ENCODE peak calls at places on chromosomes 13 and 19, in eight cellular contexts. Y is GM23338, E is K562, B is astrocyte, W is endothelial cell of umbilical vein, O is trophoblast cell, D is GM23248, R is hepatocyte. N is an unnamed sample. For H3K36me3, the result is how much of the 10 kb centered on the place peaks cover.

GRCh38 chr19:6362351-6362801 is 1.0 kb downstream of the CLPP start:
- DNase-seq in Y (no peak), E (no peak), B (no peak), W (no peak), O (no peak), D (peak), R (no peak), N (no peak)

GRCh38 chr13:55572408-55572807 is 1568.3 kb upstream of the PRR20A start:
- DNase-seq in Y (no peak), E (no peak), B (no peak), W (no peak), O (no peak), D (no peak), R (no peak), N (no peak)

GRCh38 chr19:51097166-51097736 is 11.0 kb downstream of the CTU1 start:
- DNase-seq in Y (peak), E (peak), B (peak), W (peak), O (no peak), D (peak), R (peak), N (peak)

GRCh38 chr13:51676739-51677138 is 92.5 kb downstream of the WDFY2 start:
- DNase-seq in Y (no peak), E (no peak), B (no peak), W (no peak), O (no peak), D (no peak), R (no peak), N (no peak)

GRCh38 chr19:23384166-23384565 is 11.1 kb downstream of the ZNF91 start:
- DNase-seq in Y (no peak), E (no peak), B (no peak), W (no peak), O (no peak), D (no peak), R (no peak), N (no peak)

GRCh38 chr19:27679905-27680304 is 1533.0 kb downstream of the UQCRFS1 start:
- DNase-seq in Y (no peak), E (no peak), B (no peak), W (no peak), O (no peak), D (no peak), R (no peak), N (no peak)

GRCh38 chr19:38061294-38061693 is 154.3 kb downstream of the SIPA1L3 start:
- DNase-seq in Y (no peak), E (no peak), B (peak), W (no peak), O (peak), D (peak), R (no peak), N (peak)

GRCh38 chr19:38696733-38697055 is 47.6 kb downstream of the CAPN12 start:
- DNase-seq in Y (no peak), E (no peak), B (no peak), W (no peak), O (no peak), D (no peak), R (no peak), N (no peak)

GRCh38 chr13:27636624-27637288 is 15.1 kb downstream of the POLR1D start:
- DNase-seq in Y (no peak), E (no peak), B (peak), W (peak), O (no peak), D (no peak), R (no peak), N (no peak)

GRCh38 chr13:105083986-105084385 is 1451.5 kb downstream of the EFNB2 start:
- DNase-seq in Y (no peak), E (no peak), B (no peak), W (no peak), O (no peak), D (no peak), R (no peak), N (no peak)

GRCh38 chr19:30649934-30650614 is 277.9 kb downstream of the ZNF536 start:
- DNase-seq in Y (peak), E (peak), B (peak), W (peak), O (peak), D (peak), R (peak), N (peak)

GRCh38 chr13:114296902-114297301 is 15.5 kb downstream of the UPF3A start:
- DNase-seq in Y (no peak), E (no peak), B (no peak), W (no peak), O (no peak), D (no peak), R (no peak), N (no peak)

GRCh38 chr19:34428549-34429285 is 536 bp downstream of the UBA2 start:
- DNase-seq in Y (peak), E (peak), B (peak), W (peak), O (peak), D (peak), R (peak), N (peak)

GRCh38 chr19:16698914-16699313 is 20.7 kb upstream of the NWD1 start:
- DNase-seq in Y (no peak), E (no peak), B (no peak), W (no peak), O (no peak), D (no peak), R (no peak), N (no peak)

GRCh38 chr19:40612831-40613668 is 11.9 kb downstream of the LTBP4 start:
- DNase-seq in Y (peak), E (peak), B (no peak), W (no peak), O (no peak), D (peak), R (peak), N (no peak)

GRCh38 chr13:92187378-92187989 is 789.1 kb downstream of the GPC5 start:
- DNase-seq in Y (peak), E (peak), B (peak), W (peak), O (no peak), D (peak), R (peak), N (peak)

GRCh38 chr13:48161530-48162179 is 66.8 kb upstream of the MED4 start:
- DNase-seq in Y (no peak), E (peak), B (no peak), W (peak), O (peak), D (no peak), R (no peak), N (no peak)

GRCh38 chr13:113544071-113544891 is 40.3 kb upstream of the TFDP1 start:
- DNase-seq in Y (no peak), E (no peak), B (no peak), W (no peak), O (no peak), D (no peak), R (peak), N (no peak)

GRCh38 chr13:99176309-99177276 is 24.1 kb upstream of the UBAC2 start:
- DNase-seq in Y (peak), E (peak), B (no peak), W (peak), O (peak), D (peak), R (peak), N (peak)

GRCh38 chr13:112343591-112343990 is 32.6 kb upstream of the SPACA7 start:
- DNase-seq in Y (no peak), E (no peak), B (no peak), W (no peak), O (no peak), D (no peak), R (no peak), N (no peak)

GRCh38 chr13:63184693-63185092 is 1769.0 kb upstream of the PCDH20 start:
- DNase-seq in Y (peak), E (no peak), B (peak), W (no peak), O (peak), D (peak), R (no peak), N (peak)

GRCh38 chr19:55492362-55492944 is 4.2 kb downstream of the SSC5D start:
- DNase-seq in Y (no peak), E (no peak), B (no peak), W (no peak), O (no peak), D (no peak), R (no peak), N (no peak)

GRCh38 chr13:91399189-91400093 is 1.0 kb downstream of the GPC5 start:
- DNase-seq in Y (peak), E (no peak), B (no peak), W (no peak), O (no peak), D (no peak), R (peak), N (no peak)

GRCh38 chr19:17357724-17358123 is 19.4 kb downstream of the PLVAP start:
- DNase-seq in Y (no peak), E (peak), B (no peak), W (no peak), O (no peak), D (no peak), R (no peak), N (no peak)

GRCh38 chr19:5345895-5346386 is 5.3 kb upstream of the PTPRS start:
- DNase-seq in Y (no peak), E (no peak), B (peak), W (peak), O (peak), D (peak), R (no peak), N (peak)

GRCh38 chr13:24307211-24308067 is 1.9 kb upstream of the C1QTNF9 start:
- DNase-seq in Y (no peak), E (no peak), B (no peak), W (no peak), O (no peak), D (no peak), R (no peak), N (peak)

GRCh38 chr19:28009696-28010095 is 1203.3 kb downstream of the UQCRFS1 start:
- DNase-seq in Y (no peak), E (no peak), B (peak), W (no peak), O (no peak), D (peak), R (no peak), N (no peak)

GRCh38 chr19:34228347-34228746 is 26.0 kb upstream of the GARRE1 start:
- DNase-seq in Y (no peak), E (no peak), B (peak), W (no peak), O (no peak), D (peak), R (no peak), N (peak)

GRCh38 chr19:18775586-18776287 is 15.4 kb downstream of the COMP start:
- DNase-seq in Y (no peak), E (no peak), B (peak), W (no peak), O (no peak), D (peak), R (no peak), N (peak)

GRCh38 chr19:43723588-43723987 is 7.7 kb downstream of the IRGC start:
- DNase-seq in Y (peak), E (no peak), B (no peak), W (no peak), O (no peak), D (peak), R (no peak), N (peak)

GRCh38 chr19:45952691-45953505 is 20.8 kb downstream of the NOVA2 start:
- DNase-seq in Y (peak), E (peak), B (peak), W (no peak), O (peak), D (peak), R (peak), N (peak)

GRCh38 chr13:94712812-94713555 is 639 bp upstream of the SOX21 start:
- DNase-seq in Y (peak), E (no peak), B (peak), W (peak), O (no peak), D (peak), R (peak), N (peak)

GRCh38 chr19:44745386-44745831 is 3.1 kb upstream of the BCL3 start:
- DNase-seq in Y (peak), E (no peak), B (peak), W (no peak), O (peak), D (peak), R (peak), N (peak)

GRCh38 chr13:60591348-60591747 is 194.3 kb downstream of the TDRD3 start:
- DNase-seq in Y (no peak), E (no peak), B (peak), W (no peak), O (no peak), D (peak), R (no peak), N (peak)

GRCh38 chr13:34207334-34207733 is 389.4 kb downstream of the RFC3 start:
- DNase-seq in Y (no peak), E (no peak), B (peak), W (peak), O (no peak), D (peak), R (peak), N (peak)

GRCh38 chr13:51432576-51432975 is 20.3 kb downstream of the INTS6 start:
- DNase-seq in Y (peak), E (no peak), B (no peak), W (no peak), O (no peak), D (no peak), R (no peak), N (no peak)

GRCh38 chr13:68304287-68304893 is 1074.3 kb upstream of the PCDH9 start:
- DNase-seq in Y (peak), E (peak), B (peak), W (peak), O (no peak), D (peak), R (peak), N (peak)

GRCh38 chr13:100139822-100140221 is 50.9 kb downstream of the PCCA start:
- DNase-seq in Y (no peak), E (no peak), B (peak), W (no peak), O (no peak), D (no peak), R (no peak), N (no peak)

GRCh38 chr13:81116461-81117282 is 775.7 kb upstream of the SPRY2 start:
- DNase-seq in Y (no peak), E (no peak), B (no peak), W (no peak), O (no peak), D (no peak), R (no peak), N (no peak)

GRCh38 chr19:2170987-2171348 is 7.2 kb downstream of the DOT1L start:
- DNase-seq in Y (no peak), E (no peak), B (no peak), W (no peak), O (no peak), D (no peak), R (no peak), N (no peak)
- H3K4me3 ChIP-seq in Y (no peak), E (no peak), B (no peak), W (no peak), O (no peak), D (no peak), R (no peak), N (no peak)

DNA sequence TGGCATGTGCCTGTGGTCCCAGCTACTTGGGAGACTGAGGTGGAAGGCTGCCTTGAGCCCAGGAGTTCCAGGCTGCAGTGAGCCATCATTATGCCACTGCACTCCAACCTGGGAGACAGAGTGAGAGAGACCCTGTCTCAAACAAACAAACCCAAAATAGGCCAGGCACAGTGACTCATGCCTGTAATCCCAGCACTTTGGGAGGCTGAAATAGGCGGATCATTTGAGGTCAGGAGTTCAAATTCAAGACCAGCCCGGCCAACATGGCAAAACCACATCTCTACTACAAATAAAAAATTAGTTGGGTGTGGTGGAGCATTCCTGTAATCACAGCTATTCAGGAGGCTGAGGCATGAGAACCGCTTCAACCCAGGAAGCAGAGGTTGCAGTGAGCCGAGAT is 7.0 kb downstream of the STX10 start:
- DNase-seq in Y (no peak), E (no peak), B (peak), W (no peak), O (no peak), D (peak), R (no peak), N (peak)
- H3K36me3 ChIP-seq in Y (under half), E (under half), B (under half), W (under half), O (under half), D (under half), R (under half), N (under half)

DNA sequence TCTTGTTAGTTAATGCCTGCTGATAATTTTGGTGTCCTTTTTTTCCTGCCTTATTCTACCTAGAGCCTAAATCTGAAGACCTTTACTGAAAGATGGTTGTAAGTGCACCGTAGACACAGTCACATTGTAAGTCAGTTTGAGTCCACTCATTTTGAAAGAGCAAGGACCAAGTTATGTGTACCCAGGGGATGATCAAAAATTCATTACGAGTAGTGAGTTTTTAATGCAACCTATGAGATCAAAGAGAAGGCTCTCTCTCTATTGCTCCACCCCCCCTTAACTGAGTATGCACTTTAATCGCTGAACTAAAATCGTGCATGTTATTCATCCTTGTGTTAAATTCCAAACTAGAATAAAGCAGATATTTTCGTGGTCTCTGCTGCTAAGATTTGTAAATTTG is 1.8 kb downstream of the RAP2A start:
- DNase-seq in Y (no peak), E (no peak), B (no peak), W (peak), O (no peak), D (peak), R (no peak), N (no peak)
- H3K4me2 ChIP-seq in Y (peak), E (peak), B (peak), W (peak), O (peak), D (peak), R (peak), N (peak)

GRCh38 chr19:3029070-3029923 is at the start of gene TLE2:
- DNase-seq in Y (peak), E (peak), B (no peak), W (peak), O (no peak), D (peak), R (peak), N (no peak)
- H3K4me3 ChIP-seq in Y (peak), E (peak), B (peak), W (peak), O (no peak), D (peak), R (peak), N (peak)

GRCh38 chr19:1748703-1749341 is 4.5 kb upstream of the ONECUT3 start:
- DNase-seq in Y (no peak), E (no peak), B (no peak), W (no peak), O (no peak), D (no peak), R (no peak), N (no peak)

GRCh38 chr19:1749373-1750342 is 3.6 kb upstream of the ONECUT3 start:
- DNase-seq in Y (no peak), E (no peak), B (no peak), W (no peak), O (no peak), D (no peak), R (no peak), N (no peak)

GRCh38 chr19:1752009-1752756 is 1.1 kb upstream of the ONECUT3 start:
- DNase-seq in Y (peak), E (no peak), B (no peak), W (no peak), O (no peak), D (no peak), R (no peak), N (no peak)

GRCh38 chr19:1751367-1752008 is 1.8 kb upstream of the ONECUT3 start:
- DNase-seq in Y (peak), E (no peak), B (no peak), W (no peak), O (no peak), D (no peak), R (no peak), N (no peak)

GRCh38 chr19:1750343-1751021 is 2.8 kb upstream of the ONECUT3 start:
- DNase-seq in Y (no peak), E (no peak), B (no peak), W (no peak), O (no peak), D (no peak), R (no peak), N (no peak)
- H3K36me3 ChIP-seq in Y (under half), E (under half), B (under half), W (under half), O (under half), D (under half), R (under half), N (under half)

GRCh38 chr13:41017744-41018582 is 1.2 kb downstream of the ELF1 start:
- DNase-seq in Y (no peak), E (no peak), B (no peak), W (peak), O (no peak), D (no peak), R (no peak), N (peak)

GRCh38 chr13:41018583-41018909 is 570 bp downstream of the ELF1 start:
- DNase-seq in Y (no peak), E (no peak), B (no peak), W (no peak), O (no peak), D (no peak), R (no peak), N (no peak)

GRCh38 chr13:41019027-41019487 is at the start of gene ELF1:
- DNase-seq in Y (peak), E (peak), B (peak), W (peak), O (peak), D (peak), R (peak), N (peak)

GRCh38 chr13:41017153-41017552 is 2.0 kb downstream of the ELF1 start:
- DNase-seq in Y (no peak), E (no peak), B (no peak), W (peak), O (no peak), D (no peak), R (peak), N (no peak)

GRCh38 chr13:41019578-41020347 is 647 bp upstream of the ELF1 start:
- DNase-seq in Y (no peak), E (no peak), B (no peak), W (no peak), O (no peak), D (no peak), R (peak), N (no peak)
- H3K4me2 ChIP-seq in Y (no peak), E (peak), B (no peak), W (no peak), O (no peak), D (peak), R (peak), N (peak)

GRCh38 chr13:107216046-107216715 is 648.2 kb upstream of the ARGLU1 start:
- DNase-seq in Y (peak), E (no peak), B (no peak), W (no peak), O (no peak), D (no peak), R (no peak), N (no peak)
- H3K4me3 ChIP-seq in Y (no peak), E (no peak), B (no peak), W (no peak), O (no peak), D (no peak), R (no peak), N (no peak)